ENCODE peak calls at places on chromosomes 13 and 19, in five cellular contexts. One of them, this sample, is unnamed.

GRCh38 chr13:39273953-39274352 is 235.7 kb downstream of the NHLRC3 start:
- DNase-seq in HuH-7: no peak
- DNase-seq in EL: no peak
- DNase-seq in NCI-H1105 treated with DMSO at 0.1 percent for 48 hours: peak
- DNase-seq in frontal cortex: no peak
- DNase-seq in this sample: no peak

GRCh38 chr13:24127116-24127631 is 33.3 kb upstream of the SPATA13 start:
- DNase-seq in HuH-7: no peak
- DNase-seq in EL: no peak
- DNase-seq in NCI-H1105 treated with DMSO at 0.1 percent for 48 hours: no peak
- DNase-seq in frontal cortex: no peak
- DNase-seq in this sample: no peak

GRCh38 chr19:6685482-6685881 is 15.5 kb upstream of the TNFSF14 start:
- DNase-seq in HuH-7: no peak
- DNase-seq in EL: no peak
- DNase-seq in NCI-H1105 treated with DMSO at 0.1 percent for 48 hours: no peak
- DNase-seq in frontal cortex: no peak
- DNase-seq in this sample: no peak

GRCh38 chr19:46515879-46516350 is 20.2 kb upstream of the PNMA8B start:
- DNase-seq in HuH-7: peak
- DNase-seq in EL: peak
- DNase-seq in NCI-H1105 treated with DMSO at 0.1 percent for 48 hours: peak
- DNase-seq in frontal cortex: peak
- DNase-seq in this sample: no peak

GRCh38 chr19:7932930-7933300 is 7.0 kb upstream of the CTXN1 start:
- DNase-seq in HuH-7: no peak
- DNase-seq in EL: no peak
- DNase-seq in NCI-H1105 treated with DMSO at 0.1 percent for 48 hours: no peak
- DNase-seq in frontal cortex: no peak
- DNase-seq in this sample: no peak

GRCh38 chr19:6103217-6103644 is 7.1 kb downstream of the RFX2 start:
- DNase-seq in HuH-7: no peak
- DNase-seq in EL: peak
- DNase-seq in NCI-H1105 treated with DMSO at 0.1 percent for 48 hours: no peak
- DNase-seq in frontal cortex: no peak
- DNase-seq in this sample: no peak

GRCh38 chr19:47436712-47437401 is 17.5 kb upstream of the MEIS3 start:
- DNase-seq in HuH-7: peak
- DNase-seq in EL: peak
- DNase-seq in NCI-H1105 treated with DMSO at 0.1 percent for 48 hours: peak
- DNase-seq in frontal cortex: peak
- DNase-seq in this sample: peak

GRCh38 chr19:39590265-39590664 is 12.1 kb upstream of the LGALS13 start:
- DNase-seq in HuH-7: no peak
- DNase-seq in EL: no peak
- DNase-seq in NCI-H1105 treated with DMSO at 0.1 percent for 48 hours: no peak
- DNase-seq in frontal cortex: no peak
- DNase-seq in this sample: no peak

GRCh38 chr13:88074794-88075509 is 403.8 kb downstream of the SLITRK5 start:
- DNase-seq in HuH-7: no peak
- DNase-seq in EL: no peak
- DNase-seq in NCI-H1105 treated with DMSO at 0.1 percent for 48 hours: no peak
- DNase-seq in frontal cortex: no peak
- DNase-seq in this sample: no peak

GRCh38 chr19:18156841-18157464 is 4.0 kb downstream of the PIK3R2 start:
- DNase-seq in HuH-7: peak
- DNase-seq in EL: peak
- DNase-seq in NCI-H1105 treated with DMSO at 0.1 percent for 48 hours: peak
- DNase-seq in frontal cortex: peak
- DNase-seq in this sample: peak

GRCh38 chr19:29121684-29122083 is 91.3 kb downstream of the UQCRFS1 start:
- DNase-seq in HuH-7: peak
- DNase-seq in EL: peak
- DNase-seq in NCI-H1105 treated with DMSO at 0.1 percent for 48 hours: no peak
- DNase-seq in frontal cortex: no peak
- DNase-seq in this sample: no peak

GRCh38 chr19:47438793-47439220 is 19.5 kb upstream of the MEIS3 start:
- DNase-seq in HuH-7: no peak
- DNase-seq in EL: no peak
- DNase-seq in NCI-H1105 treated with DMSO at 0.1 percent for 48 hours: no peak
- DNase-seq in frontal cortex: no peak
- DNase-seq in this sample: peak

GRCh38 chr19:32457540-32457939 is 52.0 kb downstream of the DPY19L3 start:
- DNase-seq in HuH-7: no peak
- DNase-seq in EL: no peak
- DNase-seq in NCI-H1105 treated with DMSO at 0.1 percent for 48 hours: no peak
- DNase-seq in frontal cortex: no peak
- DNase-seq in this sample: no peak

GRCh38 chr13:46668906-46669525 is 116.0 kb downstream of the LRCH1 start:
- DNase-seq in HuH-7: no peak
- DNase-seq in EL: no peak
- DNase-seq in NCI-H1105 treated with DMSO at 0.1 percent for 48 hours: no peak
- DNase-seq in frontal cortex: no peak
- DNase-seq in this sample: no peak

GRCh38 chr19:52570005-52570861 is at the start of gene ZNF701:
- DNase-seq in HuH-7: no peak
- DNase-seq in EL: peak
- DNase-seq in NCI-H1105 treated with DMSO at 0.1 percent for 48 hours: peak
- DNase-seq in frontal cortex: peak
- DNase-seq in this sample: peak

GRCh38 chr19:9342610-9343304 is 18.8 kb downstream of the ZNF559 start:
- DNase-seq in HuH-7: no peak
- DNase-seq in EL: no peak
- DNase-seq in NCI-H1105 treated with DMSO at 0.1 percent for 48 hours: no peak
- DNase-seq in frontal cortex: no peak
- DNase-seq in this sample: no peak

GRCh38 chr19:21474671-21475181 is 30.7 kb upstream of the ZNF429 start:
- DNase-seq in HuH-7: no peak
- DNase-seq in EL: peak
- DNase-seq in NCI-H1105 treated with DMSO at 0.1 percent for 48 hours: no peak
- DNase-seq in frontal cortex: peak
- DNase-seq in this sample: peak

GRCh38 chr13:55728229-55728628 is 1412.5 kb upstream of the PRR20A start:
- DNase-seq in HuH-7: no peak
- DNase-seq in EL: no peak
- DNase-seq in NCI-H1105 treated with DMSO at 0.1 percent for 48 hours: no peak
- DNase-seq in frontal cortex: no peak
- DNase-seq in this sample: no peak

GRCh38 chr13:20939662-20940061 is 37.1 kb upstream of the XPO4 start:
- DNase-seq in HuH-7: peak
- DNase-seq in EL: no peak
- DNase-seq in NCI-H1105 treated with DMSO at 0.1 percent for 48 hours: no peak
- DNase-seq in frontal cortex: no peak
- DNase-seq in this sample: no peak

GRCh38 chr13:44951184-44951583 is 38.1 kb downstream of the NUFIP1 start:
- DNase-seq in HuH-7: no peak
- DNase-seq in EL: peak
- DNase-seq in NCI-H1105 treated with DMSO at 0.1 percent for 48 hours: no peak
- DNase-seq in frontal cortex: no peak
- DNase-seq in this sample: no peak

GRCh38 chr13:94239135-94239534 is 240.3 kb downstream of the DCT start:
- DNase-seq in HuH-7: no peak
- DNase-seq in EL: peak
- DNase-seq in NCI-H1105 treated with DMSO at 0.1 percent for 48 hours: no peak
- DNase-seq in frontal cortex: no peak
- DNase-seq in this sample: no peak

GRCh38 chr13:46126552-46127171 is 21.8 kb upstream of the CPB2 start:
- DNase-seq in HuH-7: peak
- DNase-seq in EL: peak
- DNase-seq in NCI-H1105 treated with DMSO at 0.1 percent for 48 hours: peak
- DNase-seq in frontal cortex: peak
- DNase-seq in this sample: no peak

GRCh38 chr19:18392417-18392816 is 5.0 kb downstream of the LRRC25 start:
- DNase-seq in HuH-7: no peak
- DNase-seq in EL: no peak
- DNase-seq in NCI-H1105 treated with DMSO at 0.1 percent for 48 hours: no peak
- DNase-seq in frontal cortex: no peak
- DNase-seq in this sample: no peak

GRCh38 chr19:8578642-8579265 is 1.5 kb upstream of the MYO1F start:
- DNase-seq in HuH-7: peak
- DNase-seq in EL: peak
- DNase-seq in NCI-H1105 treated with DMSO at 0.1 percent for 48 hours: peak
- DNase-seq in frontal cortex: peak
- DNase-seq in this sample: peak

GRCh38 chr19:11381535-11382369 is 2.4 kb downstream of the EPOR start:
- DNase-seq in HuH-7: peak
- DNase-seq in EL: peak
- DNase-seq in NCI-H1105 treated with DMSO at 0.1 percent for 48 hours: peak
- DNase-seq in frontal cortex: no peak
- DNase-seq in this sample: no peak

GRCh38 chr13:47299316-47299715 is 402.5 kb upstream of the HTR2A start:
- DNase-seq in HuH-7: no peak
- DNase-seq in EL: no peak
- DNase-seq in NCI-H1105 treated with DMSO at 0.1 percent for 48 hours: no peak
- DNase-seq in frontal cortex: no peak
- DNase-seq in this sample: no peak

GRCh38 chr13:41384749-41385503 is 72.4 kb upstream of the RGCC start:
- DNase-seq in HuH-7: no peak
- DNase-seq in EL: peak
- DNase-seq in NCI-H1105 treated with DMSO at 0.1 percent for 48 hours: no peak
- DNase-seq in frontal cortex: no peak
- DNase-seq in this sample: no peak

GRCh38 chr19:15297416-15298224 is 34.7 kb downstream of the BRD4 start:
- DNase-seq in HuH-7: peak
- DNase-seq in EL: peak
- DNase-seq in NCI-H1105 treated with DMSO at 0.1 percent for 48 hours: no peak
- DNase-seq in frontal cortex: no peak
- DNase-seq in this sample: peak

GRCh38 chr13:97435794-97436193 is 1.8 kb downstream of the RAP2A start:
- DNase-seq in HuH-7: no peak
- DNase-seq in EL: peak
- DNase-seq in NCI-H1105 treated with DMSO at 0.1 percent for 48 hours: no peak
- DNase-seq in frontal cortex: no peak
- DNase-seq in this sample: no peak

GRCh38 chr13:27522847-27523246 is 72.5 kb upstream of the MTIF3 start:
- DNase-seq in HuH-7: no peak
- DNase-seq in EL: no peak
- DNase-seq in NCI-H1105 treated with DMSO at 0.1 percent for 48 hours: no peak
- DNase-seq in frontal cortex: no peak
- DNase-seq in this sample: no peak

GRCh38 chr13:80680786-80681366 is 339.9 kb upstream of the SPRY2 start:
- DNase-seq in HuH-7: no peak
- DNase-seq in EL: no peak
- DNase-seq in NCI-H1105 treated with DMSO at 0.1 percent for 48 hours: no peak
- DNase-seq in frontal cortex: no peak
- DNase-seq in this sample: no peak

GRCh38 chr19:50167314-50167721 is 4.2 kb upstream of the IZUMO2 start:
- DNase-seq in HuH-7: no peak
- DNase-seq in EL: no peak
- DNase-seq in NCI-H1105 treated with DMSO at 0.1 percent for 48 hours: peak
- DNase-seq in frontal cortex: no peak
- DNase-seq in this sample: peak

GRCh38 chr13:110272227-110272626 is 34.7 kb downstream of the COL4A1 start:
- DNase-seq in HuH-7: no peak
- DNase-seq in EL: no peak
- DNase-seq in NCI-H1105 treated with DMSO at 0.1 percent for 48 hours: no peak
- DNase-seq in frontal cortex: no peak
- DNase-seq in this sample: no peak

GRCh38 chr13:43596924-43597598 is 189.7 kb downstream of the ENOX1 start:
- DNase-seq in HuH-7: no peak
- DNase-seq in EL: no peak
- DNase-seq in NCI-H1105 treated with DMSO at 0.1 percent for 48 hours: no peak
- DNase-seq in frontal cortex: no peak
- DNase-seq in this sample: no peak